ENCODE peak calls at places on chromosomes 6 and 20, in seven cellular contexts. F is Peyer's patch, I is fibroblast of pulmonary artery, R is AG04450, W is OCI-LY7, N is ovary, P is activated B cell treated with CpG ODN at 0.5 μM for 24 hours. H is an unnamed sample.

GRCh38 chr20:32605167-32605656 is 20.1 kb upstream of the NOL4L start:
- DNase-seq in P (no peak), N (no peak), F (peak), W (no peak), R (peak), I (no peak), H (no peak)

GRCh38 chr20:37670426-37670825 is 23.4 kb upstream of the CTNNBL1 start:
- DNase-seq in W (no peak), N (no peak), F (no peak), I (no peak), P (no peak), R (no peak), H (no peak)

GRCh38 chr20:49278817-49279676 is 1.2 kb upstream of the ZNFX1 start:
- DNase-seq in I (no peak), W (peak), N (peak), R (no peak), P (no peak), F (peak), H (no peak)

GRCh38 chr20:12022121-12022520 is 104.4 kb downstream of the BTBD3 start:
- DNase-seq in I (no peak), F (no peak), W (no peak), N (no peak), R (no peak), P (no peak), H (no peak)

GRCh38 chr6:24855389-24856245 is 56.9 kb upstream of the ARMH2 start:
- DNase-seq in I (peak), F (peak), P (no peak), N (peak), R (peak), W (peak), H (peak)

GRCh38 chr6:16635810-16636602 is 125.3 kb downstream of the ATXN1 start:
- DNase-seq in R (no peak), P (no peak), F (no peak), W (no peak), N (no peak), I (peak), H (no peak)

GRCh38 chr6:35343092-35343834 is 905 bp downstream of the PPARD start:
- DNase-seq in R (no peak), W (peak), P (no peak), F (peak), I (peak), N (peak), H (no peak)

GRCh38 chr20:56566621-56567020 is 33.6 kb downstream of the FAM209B start:
- DNase-seq in N (no peak), W (no peak), P (no peak), I (no peak), R (no peak), F (no peak), H (no peak)

GRCh38 chr6:44082872-44083321 is 44.4 kb downstream of the MRPL14 start:
- DNase-seq in I (no peak), P (no peak), R (no peak), N (no peak), F (no peak), W (no peak), H (no peak)

GRCh38 chr20:47897461-47897860 is 112.2 kb upstream of the SULF2 start:
- DNase-seq in I (no peak), P (no peak), F (no peak), W (no peak), N (no peak), R (no peak), H (no peak)

GRCh38 chr6:35185302-35185681 is 28.5 kb upstream of the SCUBE3 start:
- DNase-seq in W (no peak), P (no peak), R (no peak), N (no peak), F (no peak), I (peak), H (no peak)

GRCh38 chr6:135601857-135602256 is 104.3 kb upstream of the AHI1 start:
- DNase-seq in W (no peak), P (no peak), R (no peak), F (no peak), N (no peak), I (no peak), H (no peak)

GRCh38 chr6:29553268-29554057 is 6.1 kb downstream of the UBD start:
- DNase-seq in W (no peak), F (peak), R (no peak), P (peak), I (peak), N (no peak), H (peak)

GRCh38 chr6:161245363-161245762 is 28.5 kb downstream of the AGPAT4 start:
- DNase-seq in R (no peak), W (no peak), N (no peak), F (no peak), I (no peak), P (no peak), H (no peak)

GRCh38 chr20:6122111-6122872 is 538 bp downstream of the FERMT1 start:
- DNase-seq in P (no peak), I (peak), R (peak), W (no peak), N (peak), F (no peak), H (no peak)

GRCh38 chr6:22349528-22349927 is 52.7 kb upstream of the PRL start:
- DNase-seq in I (no peak), F (no peak), N (no peak), W (no peak), P (no peak), R (no peak), H (no peak)

DNA sequence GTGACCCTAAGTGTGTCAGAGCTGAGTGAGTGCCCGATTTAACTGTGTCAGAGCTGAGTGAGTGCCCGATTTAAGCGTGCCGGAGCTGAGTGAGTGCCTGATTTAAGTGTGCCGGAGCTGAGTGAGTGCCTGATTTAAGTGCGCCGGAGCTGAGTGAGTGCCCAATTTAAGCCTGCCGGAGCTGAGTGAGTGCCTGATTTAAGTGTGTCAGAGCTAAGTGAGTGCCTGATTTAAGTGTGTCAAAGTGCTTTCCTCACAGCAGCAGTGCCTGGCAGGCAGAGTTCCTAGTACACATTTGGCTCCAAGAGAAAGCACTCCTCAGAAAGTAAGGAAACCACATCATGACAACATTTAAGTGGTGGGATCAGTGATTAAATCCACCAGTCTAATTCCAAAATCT is 13.2 kb downstream of the SERAC1 start:
- DNase-seq in F (no peak), W (no peak), R (no peak), N (no peak), I (no peak), P (no peak), H (no peak)
- TF ChIP-seq CTCF in F (no peak), W (no peak), R (no peak), N (no peak), I (no peak), P (no peak), H (no peak)

GRCh38 chr20:4998160-4998651 is 3.1 kb downstream of the SLC23A2 start:
- DNase-seq in I (no peak), F (no peak), N (no peak), P (no peak), R (no peak), W (peak), H (no peak)
- TF ChIP-seq CTCF in I (peak), F (no peak), N (no peak), P (no peak), R (peak), W (peak), H (no peak)

GRCh38 chr6:36702656-36703055 is 5.0 kb downstream of the RAB44 start:
- DNase-seq in P (no peak), R (no peak), I (no peak), W (no peak), F (peak), N (no peak), H (no peak)

GRCh38 chr6:36703081-36703606 is 5.5 kb downstream of the RAB44 start:
- DNase-seq in P (no peak), N (no peak), R (no peak), F (peak), W (no peak), I (no peak), H (no peak)

GRCh38 chr6:36700812-36701211 is 3.2 kb downstream of the RAB44 start:
- DNase-seq in R (no peak), F (peak), N (no peak), W (no peak), P (no peak), I (no peak), H (no peak)

GRCh38 chr6:36700071-36700811 is 2.6 kb downstream of the RAB44 start:
- DNase-seq in I (no peak), F (peak), P (no peak), W (no peak), N (no peak), R (no peak), H (no peak)

DNA sequence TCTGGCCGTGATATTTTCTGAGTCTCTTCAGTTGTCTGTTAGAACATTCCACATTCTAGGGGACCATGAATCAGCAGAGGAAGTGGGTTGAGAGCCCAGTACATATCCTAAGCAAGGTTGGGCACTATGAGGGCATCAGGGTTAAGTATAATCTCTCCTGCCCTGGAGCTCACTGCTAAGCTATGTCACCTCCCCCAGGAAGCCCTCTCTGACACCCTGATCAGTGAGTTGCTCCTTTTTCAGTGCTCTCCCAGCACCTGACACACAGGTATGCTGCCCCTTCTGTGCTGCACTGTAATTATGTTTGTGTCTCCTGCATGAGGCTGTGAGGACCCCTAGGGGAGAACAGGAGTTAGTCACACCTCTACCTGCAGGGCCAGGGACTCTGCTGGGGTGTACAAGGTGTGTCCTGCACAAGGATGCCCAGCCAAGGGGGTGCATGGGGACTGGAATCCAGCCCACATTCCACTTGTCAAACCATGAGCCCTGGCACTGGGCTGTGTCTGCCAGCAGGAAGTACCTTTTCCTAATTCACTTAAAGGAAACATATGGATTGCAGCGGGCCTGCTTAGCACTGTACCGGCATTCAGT is 3.9 kb downstream of the RAB44 start:
- DNase-seq in R (no peak), N (no peak), P (no peak), I (no peak), F (peak), W (peak), H (no peak)
- TF ChIP-seq CTCF in R (no peak), N (no peak), P (no peak), I (no peak), F (no peak), W (peak), H (no peak)

GRCh38 chr20:8144282-8145245 is 12.5 kb downstream of the PLCB1 start:
- DNase-seq in I (peak), P (no peak), F (peak), W (no peak), R (peak), N (no peak), H (no peak)
- TF ChIP-seq CTCF in I (no peak), P (no peak), F (no peak), W (no peak), R (no peak), N (no peak), H (no peak)

GRCh38 chr6:18596529-18596835 is 209.3 kb downstream of the RNF144B start:
- DNase-seq in N (no peak), R (no peak), W (no peak), F (no peak), I (no peak), P (no peak), H (no peak)
- TF ChIP-seq CTCF in N (no peak), R (no peak), W (peak), F (no peak), I (no peak), P (no peak), H (peak)

GRCh38 chr20:1637226-1637625 is 17.4 kb upstream of the SIRPB1 start:
- DNase-seq in I (no peak), P (no peak), W (no peak), F (no peak), R (no peak), N (no peak), H (no peak)

GRCh38 chr20:1633535-1633934 is 13.7 kb upstream of the SIRPB1 start:
- DNase-seq in P (no peak), F (no peak), W (no peak), N (no peak), R (no peak), I (peak), H (no peak)

GRCh38 chr20:1637755-1638154 is 17.9 kb upstream of the SIRPB1 start:
- DNase-seq in W (no peak), P (no peak), F (no peak), I (no peak), N (no peak), R (no peak), H (no peak)

GRCh38 chr20:1635291-1635979 is 15.6 kb upstream of the SIRPB1 start:
- DNase-seq in N (no peak), F (no peak), W (no peak), R (no peak), I (no peak), P (no peak), H (no peak)

GRCh38 chr20:1636621-1637020 is 16.8 kb upstream of the SIRPB1 start:
- DNase-seq in F (no peak), P (no peak), N (no peak), R (no peak), W (no peak), I (no peak), H (no peak)
- TF ChIP-seq CTCF in F (no peak), P (no peak), N (no peak), R (no peak), W (peak), I (no peak), H (no peak)

GRCh38 chr20:45100563-45101245 is at the start of gene KCNS1:
- DNase-seq in F (no peak), R (no peak), W (no peak), N (no peak), I (no peak), P (no peak), H (no peak)

GRCh38 chr20:45096781-45097180 is 4.1 kb downstream of the KCNS1 start:
- DNase-seq in R (no peak), P (no peak), I (no peak), N (no peak), F (no peak), W (no peak), H (no peak)

GRCh38 chr20:45097485-45098095 is 3.3 kb downstream of the KCNS1 start:
- DNase-seq in I (peak), W (no peak), P (no peak), N (no peak), R (no peak), F (no peak), H (no peak)

GRCh38 chr20:45095753-45096371 is 5.1 kb downstream of the KCNS1 start:
- DNase-seq in R (no peak), I (peak), F (peak), N (peak), W (peak), P (no peak), H (no peak)

GRCh38 chr20:45098096-45098773 is 2.7 kb downstream of the KCNS1 start:
- DNase-seq in N (no peak), F (no peak), P (no peak), I (peak), W (no peak), R (no peak), H (no peak)
- TF ChIP-seq CTCF in N (no peak), F (no peak), P (no peak), I (peak), W (no peak), R (peak), H (no peak)

DNA sequence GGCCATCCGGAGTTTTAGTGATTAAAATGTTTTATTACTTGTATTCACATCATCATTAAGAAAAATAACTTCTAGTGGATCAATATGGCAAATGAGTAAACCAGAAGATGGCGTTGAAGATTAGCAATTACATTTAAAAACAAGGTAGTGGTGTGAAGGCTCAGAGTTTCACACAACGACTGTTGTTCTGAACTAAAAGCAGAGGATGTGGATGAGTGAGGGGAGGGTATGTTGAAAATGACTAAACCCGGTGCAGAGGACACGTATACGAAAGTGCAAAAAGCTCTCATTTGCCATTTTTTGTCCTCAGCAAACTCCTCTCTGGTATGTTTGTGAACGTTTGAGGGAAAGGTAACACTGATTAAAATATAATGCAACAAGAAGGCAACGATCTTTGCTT is 1.9 kb upstream of the IRF4 start:
- DNase-seq in R (no peak), N (no peak), P (no peak), F (no peak), I (no peak), W (peak), H (no peak)
- TF ChIP-seq CTCF in R (no peak), N (no peak), P (no peak), F (no peak), I (no peak), W (peak), H (no peak)

GRCh38 chr6:130872250-130873095 is 45.3 kb downstream of the SMLR1 start:
- DNase-seq in F (peak), W (peak), R (no peak), I (peak), P (peak), N (peak), H (peak)
- TF ChIP-seq CTCF in F (peak), W (peak), R (peak), I (peak), P (peak), N (peak), H (peak)

DNA sequence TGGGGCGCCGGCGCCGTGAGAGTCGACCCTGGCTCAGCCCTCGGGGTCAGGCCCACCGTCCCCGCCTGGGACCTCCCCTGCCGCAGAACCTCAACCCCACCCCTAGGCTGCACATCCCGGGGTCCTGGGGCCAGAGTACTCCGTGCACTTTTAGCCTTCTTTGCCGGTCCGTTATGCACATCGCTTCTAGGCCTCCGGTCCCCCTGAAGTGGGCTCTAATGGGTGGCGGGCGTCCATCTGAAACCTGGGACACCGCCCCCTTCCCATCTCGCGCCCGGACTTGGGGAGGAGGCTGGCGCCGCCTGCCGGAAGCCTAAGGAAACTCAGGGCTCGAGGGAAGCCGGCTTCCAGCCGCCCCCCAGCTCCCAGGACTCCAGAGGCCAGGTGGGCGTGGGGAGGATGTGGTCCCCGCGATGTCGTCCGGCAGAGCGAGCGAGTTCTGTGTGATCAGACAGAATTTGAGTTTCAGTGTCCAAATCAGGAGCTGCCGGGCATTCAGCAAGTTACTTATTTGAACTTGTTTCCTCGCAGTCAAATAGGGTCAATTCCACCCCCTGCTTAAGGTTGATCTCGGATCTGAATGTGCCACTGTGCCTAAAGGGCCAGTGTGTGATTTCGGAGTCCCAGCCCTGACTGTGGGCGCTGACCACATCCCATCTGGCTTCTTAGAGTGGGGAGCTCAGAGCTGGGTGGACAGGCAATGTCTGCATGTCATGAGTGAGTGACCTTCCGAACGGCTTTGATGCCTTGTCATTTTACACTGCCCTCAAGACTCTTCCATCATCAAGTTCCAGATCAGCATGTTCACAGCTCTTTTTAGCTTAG is 47.6 kb downstream of the CPXM1 start:
- DNase-seq in N (peak), I (peak), W (no peak), F (peak), R (no peak), P (no peak), H (peak)
- TF ChIP-seq CTCF in N (peak), I (peak), W (peak), F (peak), R (peak), P (no peak), H (peak)